ENCODE peak calls at places on chromosomes 13 and 19, in five cellular contexts. C is NCI-H345, S is neuronal stem cell, D is NCI-H1048, M is small intestine. J is an unnamed sample.

GRCh38 chr13:109704771-109705628 is 81.4 kb downstream of the IRS2 start:
- DNase-seq in C (peak; percentile 52), S (no peak), D (no peak), M (peak; percentile 54), J (peak; percentile 73)

GRCh38 chr19:2927032-2927430 is 17.7 kb downstream of the ZNF77 start:
- DNase-seq in C (no peak), S (no peak), D (no peak), M (no peak), J (no peak)

GRCh38 chr19:55067869-55068268 is 4.9 kb upstream of the RDH13 start:
- DNase-seq in C (no peak), S (no peak), D (no peak), M (no peak), J (no peak)

GRCh38 chr13:90201676-90202425 is 1145.6 kb upstream of the MIR17HG start:
- DNase-seq in C (no peak), S (no peak), D (no peak), M (no peak), J (no peak)

GRCh38 chr19:53365899-53366493 is 491 bp downstream of the ZNF525 start:
- DNase-seq in C (peak; percentile 44), S (no peak), D (no peak), M (no peak), J (no peak)

GRCh38 chr19:10419646-10420443 is 493 bp upstream of the PDE4A start:
- DNase-seq in C (no peak), S (peak; percentile 90), D (peak; percentile 43), M (no peak), J (no peak)

GRCh38 chr13:25860862-25861261 is 191.0 kb downstream of the SHISA2 start:
- DNase-seq in C (no peak), S (no peak), D (peak; percentile 1), M (no peak), J (peak; percentile 45)

GRCh38 chr13:44385401-44385800 is 11.8 kb downstream of the SERP2 start:
- DNase-seq in C (no peak), S (no peak), D (no peak), M (no peak), J (no peak)

GRCh38 chr13:99686157-99686572 is 184.9 kb downstream of the TM9SF2 start:
- DNase-seq in C (no peak), S (no peak), D (no peak), M (peak; percentile 93), J (no peak)

J was measured in T47D.